ENCODE peak calls at places on chromosome 15, in five cellular contexts. J is psoas muscle, H is right cardiac atrium, V is cardiac muscle cell, Q is IMR-90. M is an unnamed sample. For H3K27me3, the result is how much of the 10 kb centered on the place peaks cover.

GRCh38 chr15:90343391-90343790 is 8.7 kb upstream of the ZNF774 start:
- DNase-seq in J (no peak), H (no peak), V (peak), Q (peak), M (peak)

GRCh38 chr15:56537881-56538280 is 72.9 kb upstream of the MNS1 start:
- DNase-seq in J (peak), H (peak), V (peak), Q (no peak), M (no peak)

GRCh38 chr15:83289160-83289559 is 4.7 kb upstream of the BNC1 start:
- DNase-seq in J (no peak), H (no peak), V (no peak), Q (peak), M (no peak)

GRCh38 chr15:31396881-31397560 is 70.4 kb downstream of the KLF13 start:
- DNase-seq in J (peak), H (peak), V (peak), Q (peak), M (peak)

GRCh38 chr15:49424954-49425353 is 1.9 kb downstream of the FGF7 start:
- DNase-seq in J (no peak), H (no peak), V (no peak), Q (peak), M (no peak)

GRCh38 chr15:62748175-62748574 is 294.4 kb upstream of the TPM1 start:
- DNase-seq in J (no peak), H (no peak), V (no peak), Q (no peak), M (no peak)

GRCh38 chr15:73069109-73069508 is 16.8 kb downstream of the NEO1 start:
- DNase-seq in J (no peak), H (no peak), V (no peak), Q (no peak), M (no peak)

GRCh38 chr15:92449476-92449875 is 55.8 kb downstream of the ST8SIA2 start:
- DNase-seq in J (no peak), H (no peak), V (peak), Q (peak), M (no peak)

GRCh38 chr15:50083424-50084025 is 35.5 kb downstream of the ATP8B4 start:
- DNase-seq in J (no peak), H (no peak), V (no peak), Q (no peak), M (no peak)

GRCh38 chr15:99507732-99508571 is 57.8 kb upstream of the MEF2A start:
- DNase-seq in J (peak), H (peak), V (peak), Q (no peak), M (no peak)

GRCh38 chr15:90893175-90894090 is 9.1 kb downstream of the FES start:
- DNase-seq in J (no peak), H (peak), V (no peak), Q (no peak), M (no peak)

GRCh38 chr15:67242665-67243064 is 11.8 kb downstream of the AAGAB start:
- DNase-seq in J (no peak), H (no peak), V (peak), Q (no peak), M (peak)

GRCh38 chr15:33700695-33701303 is 267.5 kb upstream of the CHRM5 start:
- DNase-seq in J (peak), H (peak), V (peak), Q (peak), M (peak)

GRCh38 chr15:92653836-92654524 is 1.6 kb downstream of the FAM174B start:
- DNase-seq in J (no peak), H (no peak), V (no peak), Q (no peak), M (peak)

GRCh38 chr15:49423021-49423420 is at the start of gene FGF7:
- DNase-seq in J (peak), H (peak), V (peak), Q (peak), M (no peak)

GRCh38 chr15:32979710-32980109 is 214.8 kb downstream of the FMN1 start:
- DNase-seq in J (no peak), H (no peak), V (no peak), Q (peak), M (no peak)

GRCh38 chr15:57112178-57112577 is 193.7 kb downstream of the TCF12 start:
- DNase-seq in J (peak), H (no peak), V (no peak), Q (peak), M (no peak)

GRCh38 chr15:66188464-66188863 is 65.1 kb downstream of the MEGF11 start:
- DNase-seq in J (no peak), H (no peak), V (no peak), Q (no peak), M (no peak)

GRCh38 chr15:96181873-96182301 is 148.6 kb upstream of the NR2F2 start:
- DNase-seq in J (peak), H (peak), V (peak), Q (peak), M (no peak)

GRCh38 chr15:68819451-68820204 is 1.1 kb downstream of the ANP32A start:
- DNase-seq in J (peak), H (peak), V (peak), Q (peak), M (peak)

GRCh38 chr15:87034886-87035285 is 955.2 kb downstream of the AGBL1 start:
- DNase-seq in J (no peak), H (no peak), V (no peak), Q (no peak), M (no peak)

GRCh38 chr15:65980824-65981456 is 111.6 kb downstream of the RAB11A start:
- DNase-seq in J (peak), H (peak), V (peak), Q (peak), M (peak)

GRCh38 chr15:57751177-57751800 is 44.8 kb downstream of the POLR2M start:
- DNase-seq in J (no peak), H (no peak), V (peak), Q (peak), M (peak)

GRCh38 chr15:31081568-31082250 is 19.8 kb downstream of the TRPM1 start:
- DNase-seq in J (no peak), H (no peak), V (no peak), Q (no peak), M (no peak)

GRCh38 chr15:94231728-94232086 is 346 bp downstream of the MCTP2 start:
- DNase-seq in J (no peak), H (peak), V (peak), Q (no peak), M (no peak)

GRCh38 chr15:31150732-31151212 is 49.2 kb upstream of the TRPM1 start:
- DNase-seq in J (no peak), H (no peak), V (no peak), Q (no peak), M (no peak)

GRCh38 chr15:89332446-89332845 is 2.2 kb downstream of the POLG start:
- DNase-seq in J (no peak), H (no peak), V (peak), Q (peak), M (peak)

GRCh38 chr15:77714555-77714954 is 81.8 kb upstream of the LINGO1 start:
- DNase-seq in J (no peak), H (no peak), V (no peak), Q (no peak), M (no peak)

GRCh38 chr15:77712438-77712837 is 79.7 kb upstream of the LINGO1 start:
- DNase-seq in J (no peak), H (no peak), V (no peak), Q (no peak), M (no peak)

GRCh38 chr15:77714023-77714422 is 81.3 kb upstream of the LINGO1 start:
- DNase-seq in J (no peak), H (no peak), V (no peak), Q (no peak), M (no peak)

GRCh38 chr15:77715051-77715450 is 82.3 kb upstream of the LINGO1 start:
- DNase-seq in J (no peak), H (no peak), V (no peak), Q (no peak), M (no peak)

GRCh38 chr15:77713281-77713680 is 80.6 kb upstream of the LINGO1 start:
- DNase-seq in J (no peak), H (no peak), V (no peak), Q (no peak), M (no peak)
- H3K27me3 ChIP-seq in J (under half), H (under half), V (under half), Q (under half), M (under half)

DNA sequence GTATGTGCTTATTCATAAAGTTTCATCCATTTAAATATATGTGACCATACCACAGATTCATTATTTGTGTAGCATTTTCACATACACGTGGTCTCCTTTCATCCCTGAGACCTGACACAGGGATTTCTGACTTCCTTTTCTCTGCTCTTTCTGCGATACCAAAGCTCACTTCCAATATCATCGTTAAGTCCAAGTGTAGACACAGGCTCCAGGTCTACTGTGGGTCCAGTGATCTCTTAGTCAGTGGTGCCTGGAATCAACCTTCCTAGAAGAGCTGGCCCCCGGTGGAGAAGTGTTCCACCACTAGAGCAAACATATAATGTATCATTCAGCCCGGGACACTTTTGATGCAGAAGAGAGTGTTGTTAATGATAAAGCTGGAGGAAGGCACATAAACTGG is 72.4 kb downstream of the LDHAL6B start:
- DNase-seq in J (no peak), H (no peak), V (no peak), Q (no peak), M (no peak)
- H3K27ac ChIP-seq in J (no peak), H (no peak), V (no peak), Q (no peak), M (no peak)

GRCh38 chr15:74960286-74960685 is 3.7 kb upstream of the RPP25 start:
- DNase-seq in J (no peak), H (no peak), V (no peak), Q (no peak), M (no peak)
- H3K27me3 ChIP-seq in J (under half), H (under half), V (under half), Q (half or more), M (under half)

GRCh38 chr15:39625856-39626255 is 45.0 kb downstream of the THBS1 start:
- DNase-seq in J (no peak), H (no peak), V (no peak), Q (peak), M (peak)
- H3K27ac ChIP-seq in J (peak), H (peak), V (no peak), Q (no peak), M (peak)

DNA sequence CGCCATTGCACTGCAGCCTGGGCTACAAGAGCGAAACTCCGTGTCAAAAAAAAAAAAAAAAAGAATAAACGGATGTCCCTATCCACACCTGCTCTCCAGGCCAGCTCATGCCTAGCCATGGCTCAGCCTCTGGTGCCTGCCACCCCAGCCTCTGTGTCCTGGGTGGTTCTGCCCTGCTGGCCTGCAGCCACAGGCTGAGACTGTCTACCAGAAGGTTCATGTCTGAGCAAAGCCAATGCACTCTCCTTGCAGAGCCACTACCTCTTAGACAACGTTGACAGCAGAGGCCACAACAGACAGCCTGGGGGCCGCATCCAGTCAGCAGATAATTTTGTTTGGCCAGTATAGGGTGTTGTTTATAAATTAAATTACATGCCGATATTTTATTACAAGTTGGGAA is 127.7 kb downstream of the ASB7 start:
- DNase-seq in J (no peak), H (no peak), V (no peak), Q (no peak), M (no peak)
- H3K27me3 ChIP-seq in J (under half), H (under half), V (under half), Q (under half), M (under half)

GRCh38 chr15:23646165-23647000 is 1.3 kb downstream of the MAGEL2 start:
- DNase-seq in J (no peak), H (peak), V (no peak), Q (no peak), M (no peak)
- H3K27ac ChIP-seq in J (no peak), H (no peak), V (no peak), Q (no peak), M (no peak)

M was measured in endothelial cell of umbilical vein.